ENCODE peak calls at places on chromosomes 2 and 18, in four cellular contexts. N is T-helper 1 cell, G is COLO829, O is LoVo. B is an unnamed sample.

GRCh38 chr2:120066708-120067547 is 54.1 kb downstream of the EPB41L5 start:
- DNase-seq in G (no peak), O (no peak), N (no peak), B (no peak)

GRCh38 chr2:10522726-10523405 is 74.7 kb upstream of the ODC1 start:
- DNase-seq in G (no peak), N (no peak), O (no peak), B (no peak)

GRCh38 chr2:182302174-182302573 is 124.7 kb downstream of the PDE1A start:
- DNase-seq in N (no peak), O (no peak), G (no peak), B (no peak)

GRCh38 chr2:229996320-229996719 is 72.4 kb downstream of the SLC16A14 start:
- DNase-seq in O (no peak), N (no peak), G (no peak), B (no peak)

GRCh38 chr2:174788291-174788929 is 24.1 kb upstream of the CHRNA1 start:
- DNase-seq in G (peak), N (no peak), O (no peak), B (no peak)

GRCh38 chr2:219521066-219521880 is 7.0 kb downstream of the ASIC4 start:
- DNase-seq in G (peak), O (no peak), N (no peak), B (no peak)

GRCh38 chr2:24448811-24449210 is 42.2 kb upstream of the NCOA1 start:
- DNase-seq in G (no peak), N (no peak), O (no peak), B (no peak)

GRCh38 chr2:202671317-202672035 is 36.7 kb downstream of the FAM117B start:
- DNase-seq in O (no peak), N (no peak), G (no peak), B (no peak)

GRCh38 chr2:36553690-36554089 is 44.3 kb downstream of the FEZ2 start:
- DNase-seq in N (no peak), O (no peak), G (no peak), B (no peak)

GRCh38 chr2:20145497-20146193 is 79.3 kb downstream of the SDC1 start:
- DNase-seq in N (no peak), O (no peak), G (no peak), B (no peak)

GRCh38 chr2:120410487-120410886 is 64.6 kb downstream of the INHBB start:
- DNase-seq in G (no peak), N (no peak), O (no peak), B (no peak)

GRCh38 chr2:152740743-152741328 is 22.4 kb downstream of the ARL6IP6 start:
- DNase-seq in N (no peak), G (peak), O (peak), B (no peak)

GRCh38 chr2:188475945-188476344 is 184.3 kb downstream of the GULP1 start:
- DNase-seq in N (no peak), G (no peak), O (no peak), B (no peak)

GRCh38 chr18:44819944-44820510 is 139.3 kb downstream of the SETBP1 start:
- DNase-seq in O (no peak), G (no peak), N (no peak), B (no peak)

GRCh38 chr2:157362627-157363026 is 37.0 kb upstream of the ERMN start:
- DNase-seq in G (no peak), N (no peak), O (no peak), B (no peak)

GRCh38 chr18:67730884-67731283 is 214.4 kb upstream of the DSEL start:
- DNase-seq in O (no peak), N (no peak), G (no peak), B (no peak)

GRCh38 chr2:239297142-239298125 is 103.4 kb downstream of the HDAC4 start:
- DNase-seq in N (no peak), O (no peak), G (no peak), B (no peak)

GRCh38 chr2:168155036-168155435 is 92.4 kb downstream of the STK39 start:
- DNase-seq in G (no peak), N (no peak), O (no peak), B (no peak)

GRCh38 chr2:26561376-26561775 is 79.8 kb downstream of the CIB4 start:
- DNase-seq in G (no peak), O (no peak), N (no peak), B (no peak)

GRCh38 chr2:200795044-200795443 is 16.7 kb upstream of the BZW1 start:
- DNase-seq in N (no peak), O (no peak), G (no peak), B (no peak)

GRCh38 chr2:58428553-58429284 is 187.6 kb upstream of the FANCL start:
- DNase-seq in O (no peak), G (no peak), N (no peak), B (no peak)

GRCh38 chr2:20666114-20666363 is 905 bp upstream of the GDF7 start:
- DNase-seq in N (no peak), O (no peak), G (no peak), B (no peak)

GRCh38 chr2:172674034-172674967 is 61.3 kb upstream of the RAPGEF4 start:
- DNase-seq in O (no peak), G (no peak), N (no peak), B (no peak)

GRCh38 chr2:120279708-120280107 is 27.1 kb downstream of the RALB start:
- DNase-seq in N (no peak), O (no peak), G (no peak), B (no peak)

GRCh38 chr2:85705680-85706039 is 11.5 kb downstream of the GNLY start:
- DNase-seq in N (no peak), O (peak), G (no peak), B (no peak)

GRCh38 chr2:30421551-30422436 is 25.3 kb upstream of the LCLAT1 start:
- DNase-seq in G (peak), O (no peak), N (no peak), B (peak)

GRCh38 chr2:189633392-189633811 is 27.9 kb upstream of the ASNSD1 start:
- DNase-seq in N (no peak), O (no peak), G (no peak), B (no peak)

GRCh38 chr2:122516775-122517174 is 761.3 kb downstream of the TSN start:
- DNase-seq in O (no peak), G (no peak), N (no peak), B (no peak)

GRCh38 chr2:215728504-215729065 is 284.8 kb downstream of the MREG start:
- DNase-seq in N (no peak), O (no peak), G (no peak), B (no peak)

GRCh38 chr2:123953848-123954247 is 71.2 kb upstream of the CNTNAP5 start:
- DNase-seq in G (peak), O (peak), N (no peak), B (no peak)

B was measured in T follicular helper cell.